ENCODE peak calls at places on chromosomes 4 and X, in ten cellular contexts. One of them, this sample, is unnamed.

GRCh38 chrX:19625612-19626011 is 110.3 kb upstream of the MAP3K15 start:
- DNase-seq in A549: no peak
- DNase-seq in colonic mucosa: no peak
- DNase-seq in heart left ventricle: peak; percentile 54
- DNase-seq in naive thymus-derived CD4-positive, alpha-beta T cell: no peak
- DNase-seq in tibial nerve: no peak
- DNase-seq in Peyer's patch: peak; percentile 64
- DNase-seq in CD4-positive, alpha-beta T cell: no peak
- DNase-seq in psoas muscle: no peak
- DNase-seq in upper lobe of right lung: no peak
- DNase-seq in this sample: no peak

GRCh38 chr4:98710831-98711230 is 52.4 kb upstream of the TSPAN5 start:
- DNase-seq in A549: no peak
- DNase-seq in colonic mucosa: no peak
- DNase-seq in heart left ventricle: no peak
- DNase-seq in naive thymus-derived CD4-positive, alpha-beta T cell: no peak
- DNase-seq in tibial nerve: no peak
- DNase-seq in Peyer's patch: no peak
- DNase-seq in CD4-positive, alpha-beta T cell: no peak
- DNase-seq in psoas muscle: no peak
- DNase-seq in upper lobe of right lung: no peak
- DNase-seq in this sample: no peak

GRCh38 chr4:147822128-147822527 is 90.2 kb downstream of the ARHGAP10 start:
- DNase-seq in A549: no peak
- DNase-seq in colonic mucosa: peak; percentile 37
- DNase-seq in heart left ventricle: peak; percentile 92
- DNase-seq in naive thymus-derived CD4-positive, alpha-beta T cell: no peak
- DNase-seq in tibial nerve: peak; percentile 94
- DNase-seq in Peyer's patch: peak; percentile 78
- DNase-seq in CD4-positive, alpha-beta T cell: no peak
- DNase-seq in psoas muscle: peak; percentile 91
- DNase-seq in upper lobe of right lung: peak; percentile 87
- DNase-seq in this sample: no peak

GRCh38 chr4:114277690-114278089 is 298.2 kb upstream of the ARSJ start:
- DNase-seq in A549: no peak
- DNase-seq in colonic mucosa: no peak
- DNase-seq in heart left ventricle: no peak
- DNase-seq in naive thymus-derived CD4-positive, alpha-beta T cell: no peak
- DNase-seq in tibial nerve: no peak
- DNase-seq in Peyer's patch: no peak
- DNase-seq in CD4-positive, alpha-beta T cell: no peak
- DNase-seq in psoas muscle: no peak
- DNase-seq in upper lobe of right lung: no peak
- DNase-seq in this sample: no peak

GRCh38 chr4:142493255-142493976 is 352.7 kb downstream of the INPP4B start:
- DNase-seq in A549: no peak
- DNase-seq in colonic mucosa: no peak
- DNase-seq in heart left ventricle: no peak
- DNase-seq in naive thymus-derived CD4-positive, alpha-beta T cell: no peak
- DNase-seq in tibial nerve: no peak
- DNase-seq in Peyer's patch: no peak
- DNase-seq in CD4-positive, alpha-beta T cell: no peak
- DNase-seq in psoas muscle: no peak
- DNase-seq in upper lobe of right lung: no peak
- DNase-seq in this sample: no peak

GRCh38 chr4:183747931-183748664 is 89.0 kb downstream of the TRAPPC11 start:
- DNase-seq in A549: no peak
- DNase-seq in colonic mucosa: peak; percentile 45
- DNase-seq in heart left ventricle: no peak
- DNase-seq in naive thymus-derived CD4-positive, alpha-beta T cell: no peak
- DNase-seq in tibial nerve: no peak
- DNase-seq in Peyer's patch: no peak
- DNase-seq in CD4-positive, alpha-beta T cell: no peak
- DNase-seq in psoas muscle: no peak
- DNase-seq in upper lobe of right lung: no peak
- DNase-seq in this sample: no peak

GRCh38 chrX:133414399-133415275 is 652 bp downstream of the GPC4 start:
- DNase-seq in A549: no peak
- DNase-seq in colonic mucosa: peak; percentile 21
- DNase-seq in heart left ventricle: peak; percentile 30
- DNase-seq in naive thymus-derived CD4-positive, alpha-beta T cell: no peak
- DNase-seq in tibial nerve: no peak
- DNase-seq in Peyer's patch: no peak
- DNase-seq in CD4-positive, alpha-beta T cell: no peak
- DNase-seq in psoas muscle: no peak
- DNase-seq in upper lobe of right lung: peak; percentile 69
- DNase-seq in this sample: no peak

GRCh38 chr4:139725236-139725635 is 59.6 kb downstream of the MGST2 start:
- DNase-seq in A549: no peak
- DNase-seq in colonic mucosa: no peak
- DNase-seq in heart left ventricle: no peak
- DNase-seq in naive thymus-derived CD4-positive, alpha-beta T cell: no peak
- DNase-seq in tibial nerve: no peak
- DNase-seq in Peyer's patch: no peak
- DNase-seq in CD4-positive, alpha-beta T cell: no peak
- DNase-seq in psoas muscle: no peak
- DNase-seq in upper lobe of right lung: no peak
- DNase-seq in this sample: no peak

GRCh38 chrX:49610718-49611310 is 12.0 kb downstream of the GAGE1 start:
- DNase-seq in A549: no peak
- DNase-seq in colonic mucosa: no peak
- DNase-seq in heart left ventricle: no peak
- DNase-seq in naive thymus-derived CD4-positive, alpha-beta T cell: no peak
- DNase-seq in tibial nerve: no peak
- DNase-seq in Peyer's patch: no peak
- DNase-seq in CD4-positive, alpha-beta T cell: no peak
- DNase-seq in psoas muscle: no peak
- DNase-seq in upper lobe of right lung: no peak
- DNase-seq in this sample: no peak

GRCh38 chrX:137926090-137926489 is 360.2 kb downstream of the ZIC3 start:
- DNase-seq in A549: no peak
- DNase-seq in colonic mucosa: no peak
- DNase-seq in heart left ventricle: no peak
- DNase-seq in naive thymus-derived CD4-positive, alpha-beta T cell: peak; percentile 4
- DNase-seq in tibial nerve: no peak
- DNase-seq in Peyer's patch: no peak
- DNase-seq in CD4-positive, alpha-beta T cell: no peak
- DNase-seq in psoas muscle: no peak
- DNase-seq in upper lobe of right lung: no peak
- DNase-seq in this sample: no peak

GRCh38 chr4:174340714-174341113 is 57.0 kb downstream of the CEP44 start:
- DNase-seq in A549: no peak
- DNase-seq in colonic mucosa: no peak
- DNase-seq in heart left ventricle: no peak
- DNase-seq in naive thymus-derived CD4-positive, alpha-beta T cell: no peak
- DNase-seq in tibial nerve: no peak
- DNase-seq in Peyer's patch: no peak
- DNase-seq in CD4-positive, alpha-beta T cell: no peak
- DNase-seq in psoas muscle: no peak
- DNase-seq in upper lobe of right lung: no peak
- DNase-seq in this sample: no peak

GRCh38 chr4:113278324-113278934 is 229.0 kb downstream of the ANK2 start:
- DNase-seq in A549: peak; percentile 50
- DNase-seq in colonic mucosa: peak; percentile 64
- DNase-seq in heart left ventricle: peak; percentile 73
- DNase-seq in naive thymus-derived CD4-positive, alpha-beta T cell: peak; percentile 31
- DNase-seq in tibial nerve: peak; percentile 38
- DNase-seq in Peyer's patch: peak; percentile 68
- DNase-seq in CD4-positive, alpha-beta T cell: peak; percentile 20
- DNase-seq in psoas muscle: peak; percentile 66
- DNase-seq in upper lobe of right lung: no peak
- DNase-seq in this sample: peak; percentile 29

GRCh38 chrX:29090811-29091210 is 503.6 kb downstream of the IL1RAPL1 start:
- DNase-seq in A549: no peak
- DNase-seq in colonic mucosa: no peak
- DNase-seq in heart left ventricle: no peak
- DNase-seq in naive thymus-derived CD4-positive, alpha-beta T cell: no peak
- DNase-seq in tibial nerve: no peak
- DNase-seq in Peyer's patch: no peak
- DNase-seq in CD4-positive, alpha-beta T cell: no peak
- DNase-seq in psoas muscle: no peak
- DNase-seq in upper lobe of right lung: no peak
- DNase-seq in this sample: no peak

GRCh38 chr4:17029964-17030363 is 131.5 kb upstream of the LDB2 start:
- DNase-seq in A549: no peak
- DNase-seq in colonic mucosa: no peak
- DNase-seq in heart left ventricle: no peak
- DNase-seq in naive thymus-derived CD4-positive, alpha-beta T cell: no peak
- DNase-seq in tibial nerve: no peak
- DNase-seq in Peyer's patch: no peak
- DNase-seq in CD4-positive, alpha-beta T cell: no peak
- DNase-seq in psoas muscle: no peak
- DNase-seq in upper lobe of right lung: no peak
- DNase-seq in this sample: no peak

GRCh38 chr4:17033256-17034245 is 135.1 kb upstream of the LDB2 start:
- DNase-seq in A549: no peak
- DNase-seq in colonic mucosa: no peak
- DNase-seq in heart left ventricle: no peak
- DNase-seq in naive thymus-derived CD4-positive, alpha-beta T cell: no peak
- DNase-seq in tibial nerve: no peak
- DNase-seq in Peyer's patch: no peak
- DNase-seq in CD4-positive, alpha-beta T cell: no peak
- DNase-seq in psoas muscle: no peak
- DNase-seq in upper lobe of right lung: no peak
- DNase-seq in this sample: no peak

GRCh38 chr4:17030543-17030942 is 132.1 kb upstream of the LDB2 start:
- DNase-seq in A549: peak; percentile 0
- DNase-seq in colonic mucosa: no peak
- DNase-seq in heart left ventricle: no peak
- DNase-seq in naive thymus-derived CD4-positive, alpha-beta T cell: no peak
- DNase-seq in tibial nerve: no peak
- DNase-seq in Peyer's patch: no peak
- DNase-seq in CD4-positive, alpha-beta T cell: no peak
- DNase-seq in psoas muscle: no peak
- DNase-seq in upper lobe of right lung: no peak
- DNase-seq in this sample: no peak

GRCh38 chr4:17027495-17027894 is 129.1 kb upstream of the LDB2 start:
- DNase-seq in A549: no peak
- DNase-seq in colonic mucosa: no peak
- DNase-seq in heart left ventricle: no peak
- DNase-seq in naive thymus-derived CD4-positive, alpha-beta T cell: no peak
- DNase-seq in tibial nerve: no peak
- DNase-seq in Peyer's patch: no peak
- DNase-seq in CD4-positive, alpha-beta T cell: no peak
- DNase-seq in psoas muscle: no peak
- DNase-seq in upper lobe of right lung: no peak
- DNase-seq in this sample: peak; percentile 5

DNA sequence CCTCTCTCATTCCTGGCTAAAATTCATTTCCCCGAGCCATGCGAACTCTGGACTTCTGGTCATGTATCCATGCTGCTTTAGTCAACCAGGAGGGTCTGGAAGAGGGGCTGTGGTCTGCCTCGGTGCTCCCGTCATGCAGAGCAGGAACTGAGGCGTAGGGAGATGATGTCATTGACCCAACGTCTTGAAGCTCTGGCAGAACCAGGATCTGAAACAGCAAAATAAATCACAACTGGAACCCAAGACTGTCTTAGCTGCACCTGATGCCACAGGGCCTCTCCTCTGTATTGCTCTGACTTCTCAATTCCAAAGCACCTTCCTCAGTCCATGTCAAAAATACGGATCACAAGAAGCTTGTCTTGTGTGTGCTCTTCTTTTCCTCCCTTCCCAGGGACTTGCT is 131.0 kb upstream of the LDB2 start:
- DNase-seq in A549: no peak
- DNase-seq in colonic mucosa: no peak
- DNase-seq in heart left ventricle: no peak
- DNase-seq in naive thymus-derived CD4-positive, alpha-beta T cell: no peak
- DNase-seq in tibial nerve: no peak
- DNase-seq in Peyer's patch: no peak
- DNase-seq in CD4-positive, alpha-beta T cell: no peak
- DNase-seq in psoas muscle: no peak
- DNase-seq in upper lobe of right lung: no peak
- DNase-seq in this sample: no peak
- H3K27ac ChIP-seq in A549: no peak overlapping the region
- H3K27ac ChIP-seq in colonic mucosa: no peak overlapping the region
- H3K27ac ChIP-seq in heart left ventricle: no peak overlapping the region
- H3K27ac ChIP-seq in naive thymus-derived CD4-positive, alpha-beta T cell: no peak overlapping the region
- H3K27ac ChIP-seq in tibial nerve: no peak overlapping the region
- H3K27ac ChIP-seq in Peyer's patch: no peak overlapping the region
- H3K27ac ChIP-seq in CD4-positive, alpha-beta T cell: no peak overlapping the region
- H3K27ac ChIP-seq in psoas muscle: no peak overlapping the region
- H3K27ac ChIP-seq in upper lobe of right lung: no peak overlapping the region
- H3K27ac ChIP-seq in this sample: no peak overlapping the region

GRCh38 chr4:118973295-118973694 is 84.6 kb downstream of the SYNPO2 start:
- DNase-seq in A549: no peak
- DNase-seq in colonic mucosa: no peak
- DNase-seq in heart left ventricle: no peak
- DNase-seq in naive thymus-derived CD4-positive, alpha-beta T cell: no peak
- DNase-seq in tibial nerve: no peak
- DNase-seq in Peyer's patch: no peak
- DNase-seq in CD4-positive, alpha-beta T cell: no peak
- DNase-seq in psoas muscle: no peak
- DNase-seq in upper lobe of right lung: no peak
- DNase-seq in this sample: no peak
- H3K27ac ChIP-seq in A549: no peak overlapping the region
- H3K27ac ChIP-seq in colonic mucosa: no peak overlapping the region
- H3K27ac ChIP-seq in heart left ventricle: no peak overlapping the region
- H3K27ac ChIP-seq in naive thymus-derived CD4-positive, alpha-beta T cell: no peak overlapping the region
- H3K27ac ChIP-seq in tibial nerve: no peak overlapping the region
- H3K27ac ChIP-seq in Peyer's patch: peak overlapping the region; percentile 5
- H3K27ac ChIP-seq in CD4-positive, alpha-beta T cell: no peak overlapping the region
- H3K27ac ChIP-seq in psoas muscle: peak overlapping the region; percentile 95
- H3K27ac ChIP-seq in upper lobe of right lung: no peak overlapping the region
- H3K27ac ChIP-seq in this sample: no peak overlapping the region

DNA sequence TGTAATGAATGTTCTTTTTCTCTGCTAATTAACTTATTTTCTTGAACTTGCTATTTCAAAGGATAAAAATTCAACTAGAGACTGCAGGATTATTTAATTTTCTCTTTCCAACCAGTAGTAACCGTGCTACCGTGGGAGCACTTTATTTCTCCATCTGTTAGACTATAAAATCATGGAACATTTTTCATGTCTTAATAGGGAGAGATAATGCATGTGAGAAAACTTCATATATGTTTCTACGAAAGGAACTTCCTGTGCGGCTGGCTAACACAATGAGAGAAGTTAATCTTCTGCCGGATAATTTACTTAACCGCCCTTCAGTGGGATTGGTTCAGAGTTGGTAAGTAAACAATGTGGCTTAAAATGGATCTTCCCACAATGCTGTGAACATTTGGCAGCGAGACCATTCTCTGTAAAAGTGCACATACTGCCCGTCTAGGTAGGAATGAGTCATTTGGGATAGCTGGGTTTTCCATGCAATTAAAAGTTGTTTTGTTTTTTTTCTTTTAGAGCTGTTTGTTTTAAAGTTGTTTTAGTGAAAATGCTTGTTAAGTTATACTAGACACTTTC is 29.5 kb downstream of the PDK3 start:
- DNase-seq in A549: peak; percentile 41
- DNase-seq in colonic mucosa: peak; percentile 71
- DNase-seq in heart left ventricle: no peak
- DNase-seq in naive thymus-derived CD4-positive, alpha-beta T cell: no peak
- DNase-seq in tibial nerve: no peak
- DNase-seq in Peyer's patch: no peak
- DNase-seq in CD4-positive, alpha-beta T cell: no peak
- DNase-seq in psoas muscle: no peak
- DNase-seq in upper lobe of right lung: no peak
- DNase-seq in this sample: no peak
- H3K27ac ChIP-seq in A549: peak overlapping the region; percentile 54
- H3K27ac ChIP-seq in colonic mucosa: peak overlapping the region; percentile 65
- H3K27ac ChIP-seq in heart left ventricle: no peak overlapping the region
- H3K27ac ChIP-seq in naive thymus-derived CD4-positive, alpha-beta T cell: peak overlapping the region; percentile 30
- H3K27ac ChIP-seq in tibial nerve: no peak overlapping the region
- H3K27ac ChIP-seq in Peyer's patch: peak overlapping the region; percentile 62
- H3K27ac ChIP-seq in CD4-positive, alpha-beta T cell: no peak overlapping the region
- H3K27ac ChIP-seq in psoas muscle: no peak overlapping the region
- H3K27ac ChIP-seq in upper lobe of right lung: peak overlapping the region; percentile 6
- H3K27ac ChIP-seq in this sample: no peak overlapping the region

GRCh38 chr4:721261-722171 is 15.9 kb downstream of the PCGF3 start:
- DNase-seq in A549: no peak
- DNase-seq in colonic mucosa: peak; percentile 67
- DNase-seq in heart left ventricle: no peak
- DNase-seq in naive thymus-derived CD4-positive, alpha-beta T cell: no peak
- DNase-seq in tibial nerve: no peak
- DNase-seq in Peyer's patch: no peak
- DNase-seq in CD4-positive, alpha-beta T cell: no peak
- DNase-seq in psoas muscle: no peak
- DNase-seq in upper lobe of right lung: no peak
- DNase-seq in this sample: no peak
- H3K27ac ChIP-seq in A549: no peak overlapping the region
- H3K27ac ChIP-seq in colonic mucosa: no peak overlapping the region
- H3K27ac ChIP-seq in heart left ventricle: no peak overlapping the region
- H3K27ac ChIP-seq in naive thymus-derived CD4-positive, alpha-beta T cell: no peak overlapping the region
- H3K27ac ChIP-seq in tibial nerve: peak overlapping the region; percentile 45
- H3K27ac ChIP-seq in Peyer's patch: no peak overlapping the region
- H3K27ac ChIP-seq in CD4-positive, alpha-beta T cell: no peak overlapping the region
- H3K27ac ChIP-seq in psoas muscle: no peak overlapping the region
- H3K27ac ChIP-seq in upper lobe of right lung: peak overlapping the region; percentile 30
- H3K27ac ChIP-seq in this sample: peak overlapping the region; percentile 70